ENCODE peak calls at places on chromosomes 11 and 22, in nine cellular contexts. A is pancreas; N is fibroblast of mammary gland; E is activated CD4-positive, alpha-beta T cell treated with anti-CD3 and anti-CD28 coated beads for 24 hours; M is foreskin melanocyte; D is AG04450; V is fibroblast of the aortic adventitia; R is NCI-H510A; G is Peyer's patch. J is an unnamed sample.

GRCh38 chr11:64568041-64568571 is 22.9 kb upstream of the SLC22A12 start:
- DNase-seq in A (no peak), N (no peak), E (no peak), M (no peak), D (no peak), V (no peak), R (no peak), G (no peak), J (no peak)

GRCh38 chr22:46006379-46007002 is 29.5 kb upstream of the WNT7B start:
- DNase-seq in A (peak), N (peak), E (peak), M (peak), D (peak), V (peak), R (peak), G (peak), J (peak)

GRCh38 chr11:116360542-116360941 is 412.2 kb downstream of the BUD13 start:
- DNase-seq in A (no peak), N (no peak), E (no peak), M (no peak), D (no peak), V (no peak), R (no peak), G (no peak), J (no peak)

GRCh38 chr11:62542111-62542745 is 4.4 kb downstream of the AHNAK start:
- DNase-seq in A (no peak), N (no peak), E (no peak), M (no peak), D (no peak), V (no peak), R (peak), G (peak), J (no peak)

GRCh38 chr11:60866911-60867870 is at the start of gene ZP1:
- DNase-seq in A (no peak), N (peak), E (no peak), M (no peak), D (no peak), V (no peak), R (peak), G (peak), J (no peak)

GRCh38 chr11:111935331-111936044 is 1.7 kb upstream of the DIXDC1 start:
- DNase-seq in A (no peak), N (peak), E (no peak), M (no peak), D (no peak), V (peak), R (no peak), G (no peak), J (no peak)

GRCh38 chr11:122882189-122882808 is at the start of gene JHY:
- DNase-seq in A (no peak), N (no peak), E (no peak), M (no peak), D (no peak), V (peak), R (no peak), G (no peak), J (no peak)

GRCh38 chr22:20441631-20442484 is 4.2 kb upstream of the SCARF2 start:
- DNase-seq in A (peak), N (no peak), E (no peak), M (no peak), D (no peak), V (peak), R (no peak), G (peak), J (no peak)

GRCh38 chr22:33728847-33729246 is 191.4 kb downstream of the LARGE1 start:
- DNase-seq in A (no peak), N (no peak), E (no peak), M (no peak), D (no peak), V (no peak), R (no peak), G (no peak), J (no peak)

GRCh38 chr22:44246615-44247326 is 66.0 kb downstream of the SHISAL1 start:
- DNase-seq in A (no peak), N (no peak), E (no peak), M (no peak), D (no peak), V (no peak), R (no peak), G (no peak), J (no peak)

GRCh38 chr22:39175127-39176066 is 22.9 kb upstream of the CBX7 start:
- DNase-seq in A (no peak), N (no peak), E (no peak), M (no peak), D (no peak), V (no peak), R (no peak), G (no peak), J (no peak)

GRCh38 chr22:21642584-21643448 is 714 bp downstream of the SDF2L1 start:
- DNase-seq in A (peak), N (peak), E (peak), M (peak), D (no peak), V (peak), R (no peak), G (peak), J (no peak)

GRCh38 chr22:44404341-44405020 is 91.7 kb upstream of the SHISAL1 start:
- DNase-seq in A (no peak), N (no peak), E (no peak), M (no peak), D (no peak), V (no peak), R (no peak), G (peak), J (no peak)

GRCh38 chr22:47783433-47784366 is 1021.2 kb downstream of the TBC1D22A start:
- DNase-seq in A (no peak), N (no peak), E (no peak), M (no peak), D (no peak), V (no peak), R (no peak), G (no peak), J (no peak)

GRCh38 chr22:42515896-42516295 is 3.7 kb downstream of the RRP7A start:
- DNase-seq in A (peak), N (no peak), E (no peak), M (no peak), D (no peak), V (no peak), R (no peak), G (no peak), J (no peak)

GRCh38 chr11:27254744-27255446 is 108.1 kb downstream of the CCDC34 start:
- DNase-seq in A (no peak), N (peak), E (no peak), M (no peak), D (no peak), V (peak), R (no peak), G (no peak), J (no peak)

GRCh38 chr22:29641052-29641780 is 37.8 kb downstream of the NF2 start:
- DNase-seq in A (no peak), N (no peak), E (no peak), M (no peak), D (no peak), V (no peak), R (no peak), G (no peak), J (peak)

GRCh38 chr11:94926698-94927237 is 46.6 kb downstream of the CWC15 start:
- DNase-seq in A (peak), N (peak), E (no peak), M (peak), D (peak), V (peak), R (no peak), G (no peak), J (peak)

GRCh38 chr11:74559110-74559933 is 33.1 kb upstream of the POLD3 start:
- DNase-seq in A (no peak), N (no peak), E (no peak), M (no peak), D (no peak), V (no peak), R (no peak), G (no peak), J (no peak)

GRCh38 chr11:69400769-69401590 is 80.5 kb upstream of the LINC01488 start:
- DNase-seq in A (no peak), N (no peak), E (no peak), M (no peak), D (no peak), V (no peak), R (no peak), G (peak), J (no peak)

GRCh38 chr11:67507891-67508485 is at the start of gene CDK2AP2:
- DNase-seq in A (peak), N (peak), E (peak), M (peak), D (peak), V (peak), R (peak), G (peak), J (peak)

GRCh38 chr11:18698341-18699268 is at the start of gene TMEM86A:
- DNase-seq in A (peak), N (peak), E (peak), M (peak), D (no peak), V (peak), R (peak), G (peak), J (peak)

GRCh38 chr11:27770576-27770975 is 70.3 kb upstream of the BDNF start:
- DNase-seq in A (no peak), N (no peak), E (no peak), M (no peak), D (no peak), V (no peak), R (no peak), G (no peak), J (no peak)